ENCODE peak calls at places on chromosomes 2 and 18, in seven cellular contexts. I is activated T-cell treated with anti-CD3 and anti-CD28 coated beads, Interleukin-2, amount 50 U/mL, for 48 hours; A is head of caudate nucleus; R is neural crest cell; O is endothelial cell; Z is Kasumi-1; W is germinal center. K is an unnamed sample.

GRCh38 chr2:85393836-85394235 is 16.3 kb downstream of the CAPG start:
- DNase-seq in Z (no peak), A (no peak), R (no peak), O (no peak), I (no peak), W (no peak), K (no peak)

GRCh38 chr2:147843421-147843863 is 1.4 kb upstream of the ACVR2A start:
- DNase-seq in W (no peak), O (no peak), R (no peak), Z (no peak), A (no peak), I (no peak), K (no peak)

GRCh38 chr2:88307817-88308216 is 137.7 kb downstream of the THNSL2 start:
- DNase-seq in R (no peak), Z (peak; percentile 40), O (peak; percentile 37), W (peak; percentile 36), A (peak; percentile 9), I (peak; percentile 21), K (peak; percentile 77)

GRCh38 chr2:146547236-146547635 is 1297.6 kb upstream of the ACVR2A start:
- DNase-seq in Z (no peak), R (no peak), O (no peak), A (no peak), I (no peak), W (no peak), K (no peak)

GRCh38 chr2:241595600-241596140 is 37.1 kb downstream of the BOK start:
- DNase-seq in O (no peak), R (peak; percentile 36), I (no peak), A (no peak), Z (peak; percentile 6), W (peak; percentile 27), K (peak; percentile 92)

GRCh38 chr2:233979748-233980147 is 62.6 kb downstream of the TRPM8 start:
- DNase-seq in I (no peak), R (no peak), Z (no peak), W (no peak), O (no peak), A (no peak), K (no peak)

GRCh38 chr2:127084611-127085031 is 22.3 kb downstream of the BIN1 start:
- DNase-seq in W (peak; percentile 16), A (no peak), R (no peak), O (no peak), Z (peak; percentile 34), I (peak; percentile 67), K (no peak)

GRCh38 chr2:181457121-181457740 is at the start of gene ITGA4:
- DNase-seq in I (peak; percentile 93), Z (peak; percentile 86), A (peak; percentile 26), R (peak; percentile 82), O (peak; percentile 84), W (peak; percentile 80), K (peak; percentile 93)

GRCh38 chr18:73785276-73785675 is 362.4 kb downstream of the FBXO15 start:
- DNase-seq in R (no peak), I (no peak), Z (no peak), W (no peak), A (no peak), O (no peak), K (no peak)

GRCh38 chr18:59707306-59707705 is 10.1 kb upstream of the CCBE1 start:
- DNase-seq in Z (no peak), A (no peak), O (no peak), R (no peak), W (no peak), I (no peak), K (peak; percentile 61)

GRCh38 chr18:63444567-63444966 is 22.3 kb upstream of the VPS4B start:
- DNase-seq in A (no peak), O (no peak), R (no peak), Z (peak; percentile 31), W (peak; percentile 24), I (no peak), K (no peak)

GRCh38 chr2:89842180-89842908 is 1150.9 kb downstream of the RPIA start:
- DNase-seq in O (no peak), W (peak; percentile 17), R (no peak), Z (no peak), A (no peak), I (no peak), K (no peak)

GRCh38 chr2:170340693-170341068 is 162.7 kb downstream of the MYO3B start:
- DNase-seq in A (no peak), I (no peak), W (no peak), R (no peak), O (no peak), Z (no peak), K (no peak)

GRCh38 chr2:160934263-160934662 is 226.0 kb upstream of the TANK start:
- DNase-seq in R (no peak), W (no peak), O (no peak), A (no peak), Z (no peak), I (no peak), K (no peak)

GRCh38 chr2:61950133-61950560 is 44.7 kb downstream of the COMMD1 start:
- DNase-seq in R (no peak), W (no peak), I (no peak), O (no peak), Z (no peak), A (no peak), K (no peak)

GRCh38 chr2:86062043-86062442 is 43.6 kb downstream of the POLR1A start:
- DNase-seq in A (no peak), Z (no peak), I (no peak), O (no peak), R (no peak), W (no peak), K (no peak)

GRCh38 chr2:119472749-119473148 is 41.1 kb downstream of the TMEM37 start:
- DNase-seq in A (no peak), Z (no peak), W (no peak), O (no peak), R (no peak), I (no peak), K (no peak)

GRCh38 chr18:21672868-21673267 is 31.7 kb downstream of the ABHD3 start:
- DNase-seq in W (no peak), R (no peak), Z (no peak), A (no peak), O (no peak), I (no peak), K (no peak)

GRCh38 chr18:70005580-70005979 is 57.9 kb upstream of the CD226 start:
- DNase-seq in W (no peak), I (no peak), R (no peak), Z (no peak), A (no peak), O (no peak), K (no peak)

GRCh38 chr2:30106543-30106942 is 40.3 kb upstream of the YPEL5 start:
- DNase-seq in I (no peak), O (no peak), R (no peak), A (no peak), W (no peak), Z (no peak), K (peak; percentile 39)

GRCh38 chr2:39875914-39876267 is 96.8 kb upstream of the THUMPD2 start:
- DNase-seq in Z (no peak), A (no peak), O (no peak), W (no peak), I (no peak), R (no peak), K (no peak)

GRCh38 chr2:54657664-54658083 is 65.8 kb upstream of the EML6 start:
- DNase-seq in W (peak; percentile 48), O (peak; percentile 61), A (peak; percentile 66), R (peak; percentile 45), I (peak; percentile 60), Z (peak; percentile 48), K (peak; percentile 86)

GRCh38 chr2:181123798-181124217 is 143.4 kb downstream of the UBE2E3 start:
- DNase-seq in A (no peak), Z (peak; percentile 76), W (no peak), R (no peak), O (no peak), I (peak; percentile 57), K (peak; percentile 58)

GRCh38 chr2:181685150-181685688 is 4.9 kb upstream of the NEUROD1 start:
- DNase-seq in Z (no peak), I (peak; percentile 14), O (peak; percentile 38), R (no peak), A (no peak), W (no peak), K (peak; percentile 77)

GRCh38 chr2:180999274-180999964 is 19.0 kb downstream of the UBE2E3 start:
- DNase-seq in A (no peak), O (no peak), R (no peak), W (no peak), Z (no peak), I (no peak), K (no peak)

GRCh38 chr2:31675485-31675901 is 94.8 kb upstream of the SRD5A2 start:
- DNase-seq in Z (no peak), I (no peak), O (peak; percentile 54), R (peak; percentile 10), A (no peak), W (no peak), K (peak; percentile 83)